ENCODE peak calls at places on chromosome 5, in seven cellular contexts. N is A673; Q is neuronal stem cell; S is CD4-positive, CD25-positive, alpha-beta regulatory T cell; T is effector memory CD4-positive, alpha-beta T cell; P is CD4-positive, alpha-beta T cell; A is cardiac muscle cell. Z is an unnamed sample.
A peak's percentile ranks its signal among the peaks of the same experiment; 100 is the strongest.

GRCh38 chr5:15441433-15442182 is 58.4 kb upstream of the FBXL7 start:
- DNase-seq in N (no peak), S (no peak), P (no peak), A (no peak), Q (no peak), T (no peak), Z (no peak)

GRCh38 chr5:178162481-178162880 is 8.8 kb upstream of the NHP2 start:
- DNase-seq in Q (no peak), A (no peak), P (no peak), N (no peak), S (no peak), T (no peak), Z (no peak)

GRCh38 chr5:67095346-67095871 is 101.2 kb downstream of the CD180 start:
- DNase-seq in P (no peak), A (peak; percentile 72), T (no peak), N (no peak), Q (no peak), S (no peak), Z (no peak)

GRCh38 chr5:64199425-64199824 is 33.8 kb downstream of the RNF180 start:
- DNase-seq in N (no peak), S (no peak), Q (no peak), P (no peak), T (no peak), A (no peak), Z (no peak)

GRCh38 chr5:100446879-100447278 is 88.3 kb upstream of the FAM174A start:
- DNase-seq in Q (no peak), A (no peak), N (no peak), T (no peak), S (no peak), P (no peak), Z (no peak)

GRCh38 chr5:40679998-40680681 is 425 bp downstream of the PTGER4 start:
- DNase-seq in A (no peak), N (peak; percentile 4), P (no peak), T (no peak), S (peak; percentile 19), Q (no peak), Z (no peak)

GRCh38 chr5:125006011-125006685 is 259.7 kb upstream of the ZNF608 start:
- DNase-seq in N (peak; percentile 85), A (no peak), S (no peak), Q (peak; percentile 69), P (no peak), T (no peak), Z (no peak)

GRCh38 chr5:132003170-132003744 is 8.2 kb downstream of the ACSL6 start:
- DNase-seq in P (no peak), A (peak; percentile 51), T (no peak), Q (peak; percentile 56), S (no peak), N (no peak), Z (no peak)

GRCh38 chr5:95035891-95036675 is 248.8 kb downstream of the MCTP1 start:
- DNase-seq in S (no peak), N (no peak), P (no peak), Q (no peak), T (no peak), A (no peak), Z (no peak)

GRCh38 chr5:119078071-119078846 is 7.4 kb downstream of the DMXL1 start:
- DNase-seq in T (no peak), N (no peak), A (no peak), P (no peak), S (no peak), Q (no peak), Z (no peak)

GRCh38 chr5:64646169-64646568 is 44.1 kb upstream of the SHISAL2B start:
- DNase-seq in A (no peak), P (no peak), S (no peak), Q (no peak), T (no peak), N (no peak), Z (no peak)

GRCh38 chr5:132430736-132431135 is 59.8 kb downstream of the IRF1 start:
- DNase-seq in P (no peak), T (no peak), S (no peak), N (no peak), Q (no peak), A (no peak), Z (no peak)

GRCh38 chr5:154850255-154851062 is at the start of gene FAXDC2:
- DNase-seq in P (no peak), T (no peak), Q (peak; percentile 49), S (no peak), A (peak; percentile 92), N (no peak), Z (no peak)

GRCh38 chr5:111779260-111780254 is 22.6 kb upstream of the NREP start:
- DNase-seq in Q (no peak), P (no peak), T (no peak), N (peak; percentile 47), A (peak; percentile 60), S (no peak), Z (no peak)

GRCh38 chr5:76524872-76525271 is 98.3 kb downstream of the F2RL2 start:
- DNase-seq in T (no peak), A (no peak), P (no peak), N (peak; percentile 98), S (no peak), Q (no peak), Z (no peak)

GRCh38 chr5:127170918-127171600 is 97.8 kb upstream of the C5orf63 start:
- DNase-seq in P (no peak), S (no peak), N (no peak), Q (no peak), T (no peak), A (no peak), Z (no peak)

GRCh38 chr5:7869474-7870136 is 657 bp downstream of the MTRR start:
- DNase-seq in T (no peak), P (no peak), A (no peak), N (peak; percentile 14), Q (no peak), S (no peak), Z (peak; percentile 34)

GRCh38 chr5:62536783-62537182 is 41.8 kb upstream of the LRRC70 start:
- DNase-seq in T (no peak), N (no peak), Q (no peak), S (no peak), P (no peak), A (no peak), Z (no peak)

GRCh38 chr5:62533597-62533996 is 45.0 kb upstream of the LRRC70 start:
- DNase-seq in T (no peak), Q (no peak), N (no peak), P (no peak), A (no peak), S (no peak), Z (no peak)

GRCh38 chr5:62538017-62538942 is 40.3 kb upstream of the LRRC70 start:
- DNase-seq in Q (no peak), P (no peak), S (no peak), N (peak; percentile 52), T (no peak), A (peak; percentile 97), Z (no peak)

GRCh38 chr5:62534461-62535236 is 44.0 kb upstream of the LRRC70 start:
- DNase-seq in N (no peak), S (no peak), Q (no peak), T (no peak), P (no peak), A (no peak), Z (no peak)

DNA sequence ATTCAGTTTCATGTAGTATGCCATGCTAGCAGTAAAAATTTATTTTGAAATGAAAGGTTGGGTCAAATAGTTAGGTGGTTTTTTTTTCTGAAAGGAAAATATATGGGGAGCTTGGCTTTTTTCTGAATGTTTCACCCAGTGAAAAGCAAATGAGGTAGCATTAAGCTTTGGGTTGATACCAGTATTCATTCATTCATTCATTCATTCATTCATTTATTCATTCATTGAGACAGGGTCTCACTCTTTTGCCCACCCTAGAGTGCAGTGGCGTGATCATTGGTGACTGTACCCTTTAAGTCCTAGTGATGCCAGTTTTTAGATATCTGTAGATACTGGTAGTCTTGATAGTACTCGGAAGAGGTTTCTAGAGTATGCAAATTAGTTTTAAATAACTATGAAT is 42.4 kb upstream of the LRRC70 start:
- DNase-seq in S (no peak), Q (no peak), A (no peak), T (no peak), P (no peak), N (no peak), Z (no peak)
- H3K9me3 ChIP-seq in S (no peaks in the 10 kb centered on the region), Q (no peaks in the 10 kb centered on the region), A (no peaks in the 10 kb centered on the region), T (no peaks in the 10 kb centered on the region), P (no peaks in the 10 kb centered on the region), N (no peaks in the 10 kb centered on the region), Z (no peaks in the 10 kb centered on the region)

DNA sequence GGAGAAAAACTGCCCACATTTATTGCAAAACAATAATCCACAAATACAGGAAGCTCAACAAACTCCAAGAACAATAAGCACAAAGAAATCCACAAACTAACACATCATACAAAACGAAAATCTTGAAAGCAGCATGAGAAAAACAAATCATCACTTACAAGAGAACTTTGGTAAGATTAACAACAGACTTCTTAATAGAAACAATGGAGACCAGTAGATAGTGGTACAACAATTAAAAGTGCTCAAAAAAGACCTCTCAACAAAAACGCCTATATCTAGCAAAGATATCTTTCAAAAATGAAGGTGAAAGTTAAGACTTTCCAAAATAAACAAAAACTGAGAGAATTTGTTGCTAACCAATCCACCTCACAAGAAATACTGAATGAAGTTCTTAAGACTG is 38.4 kb downstream of the CDKL3 start:
- DNase-seq in S (no peak), T (no peak), P (no peak), Q (no peak), A (peak; percentile 3), N (no peak), Z (no peak)
- H3K9me3 ChIP-seq in S (peaks cover 12% of the 10 kb centered on the region), T (no peaks in the 10 kb centered on the region), P (peaks cover 14% of the 10 kb centered on the region), Q (peaks cover 5% of the 10 kb centered on the region), A (no peaks in the 10 kb centered on the region), N (peaks cover 19% of the 10 kb centered on the region), Z (peaks cover 4% of the 10 kb centered on the region)

DNA sequence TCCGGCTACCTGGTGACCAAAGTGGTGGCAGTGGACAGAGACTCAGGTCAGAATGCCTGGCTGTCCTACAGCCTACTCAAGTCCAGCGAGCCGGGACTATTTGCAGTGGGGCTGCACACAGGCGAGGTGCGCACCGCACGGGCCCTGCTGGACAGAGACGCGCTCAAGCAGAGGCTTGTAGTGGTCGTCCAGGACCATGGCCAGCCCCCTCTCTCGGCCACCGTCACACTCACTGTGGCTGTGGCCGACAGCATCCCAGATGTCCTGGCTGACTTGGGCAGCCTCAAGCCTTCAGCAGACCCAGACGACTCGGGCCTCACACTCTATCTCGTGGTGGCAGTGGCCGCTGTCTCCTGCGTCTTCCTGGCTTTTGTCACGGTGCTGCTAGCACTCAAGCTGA is 2.1 kb downstream of the PCDHGA4 start:
- DNase-seq in N (no peak), P (no peak), A (no peak), S (no peak), T (no peak), Q (no peak), Z (no peak)
- H3K9me3 ChIP-seq in N (peaks cover 45% of the 10 kb centered on the region), P (peaks cover 27% of the 10 kb centered on the region), A (peaks cover 3% of the 10 kb centered on the region), S (peaks cover 10% of the 10 kb centered on the region), T (no peaks in the 10 kb centered on the region), Q (peaks cover 25% of the 10 kb centered on the region), Z (no peaks in the 10 kb centered on the region)

GRCh38 chr5:139650689-139651501 is 2.7 kb downstream of the CXXC5 start:
- DNase-seq in Q (no peak), P (no peak), S (no peak), T (no peak), A (no peak), N (no peak), Z (no peak)

GRCh38 chr5:139652788-139653241 is 4.7 kb downstream of the CXXC5 start:
- DNase-seq in S (no peak), Q (no peak), N (no peak), T (no peak), P (no peak), A (no peak), Z (no peak)

GRCh38 chr5:139651863-139652787 is 4.0 kb downstream of the CXXC5 start:
- DNase-seq in A (peak; percentile 66), S (peak; percentile 59), N (peak; percentile 92), P (no peak), Q (peak; percentile 78), T (peak; percentile 35), Z (peak; percentile 54)

GRCh38 chr5:139650031-139650688 is 2.0 kb downstream of the CXXC5 start:
- DNase-seq in S (no peak), N (peak; percentile 62), A (no peak), T (no peak), P (no peak), Q (no peak), Z (no peak)

GRCh38 chr5:139651502-139651862 is 3.3 kb downstream of the CXXC5 start:
- DNase-seq in T (no peak), N (no peak), P (no peak), Q (no peak), S (no peak), A (no peak), Z (no peak)
- H3K9me3 ChIP-seq in T (no peaks in the 10 kb centered on the region), N (no peaks in the 10 kb centered on the region), P (no peaks in the 10 kb centered on the region), Q (no peaks in the 10 kb centered on the region), S (no peaks in the 10 kb centered on the region), A (no peaks in the 10 kb centered on the region), Z (no peaks in the 10 kb centered on the region)